ENCODE peak calls at places on chromosomes 13 and 19, in ten cellular contexts. Z, E, Q, R, F, S, X, Y, P and A are unnamed samples.

GRCh38 chr13:39823063-39823713 is 167.7 kb downstream of the COG6 start:
- DNase-seq in R (no peak), S (no peak), Q (no peak), Y (no peak), E (no peak), F (no peak), X (no peak), Z (no peak), P (no peak), A (no peak)

GRCh38 chr19:49301165-49301865 is 23.7 kb downstream of the SLC6A16 start:
- DNase-seq in S (peak; percentile 94), P (peak; percentile 74), E (peak; percentile 84), R (peak; percentile 83), X (peak; percentile 86), Y (peak; percentile 81), Q (no peak), F (peak; percentile 27), Z (peak; percentile 80), A (peak; percentile 62)

GRCh38 chr13:70905035-70905434 is 796.8 kb upstream of the KLHL1 start:
- DNase-seq in S (no peak), P (no peak), X (no peak), Y (no peak), Z (no peak), E (no peak), Q (no peak), F (no peak), R (no peak), A (no peak)

GRCh38 chr19:41997121-41997850 is 3.3 kb upstream of the ATP1A3 start:
- DNase-seq in F (no peak), Q (no peak), R (peak; percentile 42), Y (peak; percentile 53), E (peak; percentile 32), X (peak; percentile 87), S (peak; percentile 91), Z (peak; percentile 46), P (no peak), A (peak; percentile 35)

GRCh38 chr19:48798937-48799336 is 11.9 kb downstream of the BCAT2 start:
- DNase-seq in Q (no peak), X (peak; percentile 17), R (no peak), P (no peak), S (peak; percentile 86), F (no peak), Z (peak; percentile 45), Y (no peak), E (no peak), A (peak; percentile 13)

GRCh38 chr13:19183676-19184075 is 2.1 kb upstream of the TUBA3C start:
- DNase-seq in E (no peak), R (no peak), F (no peak), X (no peak), Q (no peak), Z (no peak), P (no peak), S (no peak), Y (no peak), A (no peak)

GRCh38 chr19:38648789-38649304 is 1.4 kb downstream of the ACTN4 start:
- DNase-seq in Q (no peak), Z (peak; percentile 25), R (no peak), Y (peak; percentile 31), X (no peak), S (peak; percentile 49), F (no peak), P (no peak), E (no peak), A (no peak)

GRCh38 chr19:48283908-48284307 is 14.0 kb downstream of the ZNF114 start:
- DNase-seq in F (no peak), Q (no peak), E (no peak), X (no peak), Y (no peak), P (no peak), R (no peak), S (no peak), Z (no peak), A (peak; percentile 72)

GRCh38 chr19:55210120-55210493 is 806 bp upstream of the PTPRH start:
- DNase-seq in R (peak; percentile 99), F (no peak), S (no peak), Y (no peak), E (no peak), Q (no peak), Z (peak; percentile 87), P (no peak), X (no peak), A (peak; percentile 95)

GRCh38 chr19:17576758-17577532 is 21.5 kb downstream of the COLGALT1 start:
- DNase-seq in Z (peak; percentile 71), E (peak; percentile 84), Y (peak; percentile 93), Q (peak; percentile 85), F (peak; percentile 31), X (peak; percentile 34), R (no peak), S (peak; percentile 100), P (no peak), A (peak; percentile 44)

GRCh38 chr13:106372199-106373160 is 163.0 kb downstream of the EFNB2 start:
- DNase-seq in Y (no peak), P (no peak), X (no peak), S (no peak), F (no peak), E (no peak), Z (no peak), Q (no peak), R (no peak), A (peak; percentile 76)

GRCh38 chr19:12350185-12350889 is 15.1 kb downstream of the ZNF442 start:
- DNase-seq in R (no peak), Y (no peak), S (no peak), Z (no peak), Q (no peak), P (no peak), X (no peak), F (no peak), E (no peak), A (no peak)

GRCh38 chr13:104641309-104641708 is 1575.1 kb upstream of the SLC10A2 start:
- DNase-seq in X (no peak), Z (peak; percentile 4), R (peak; percentile 29), Y (no peak), E (no peak), Q (no peak), F (no peak), P (no peak), S (no peak), A (no peak)

GRCh38 chr13:27203854-27204253 is 32.2 kb upstream of the USP12 start:
- DNase-seq in Q (no peak), F (no peak), E (no peak), X (no peak), R (peak; percentile 29), S (no peak), Y (no peak), Z (peak; percentile 44), P (no peak), A (peak; percentile 30)
- TF ChIP-seq CTCF in Q (peak; percentile 46), F (peak; percentile 40), E (peak; percentile 33), X (peak; percentile 11), R (peak; percentile 47), S (peak; percentile 24), Y (no peak), Z (no peak), P (peak; percentile 29), A (peak; percentile 28)

GRCh38 chr13:26377038-26377437 is 123.1 kb downstream of the CDK8 start:
- DNase-seq in E (no peak), P (no peak), Y (no peak), R (peak; percentile 44), X (no peak), Q (no peak), F (no peak), Z (peak; percentile 42), S (peak; percentile 81), A (peak; percentile 13)
- TF ChIP-seq CTCF in E (no peak), P (peak; percentile 24), Y (no peak), R (peak; percentile 58), X (no peak), Q (no peak), F (no peak), Z (peak; percentile 10), S (peak; percentile 86), A (peak; percentile 53)

GRCh38 chr19:46927893-46928292 is 67.1 kb downstream of the ARHGAP35 start:
- DNase-seq in R (no peak), Q (no peak), Y (no peak), S (no peak), Z (no peak), E (no peak), F (no peak), P (no peak), X (no peak), A (no peak)

GRCh38 chr19:46931197-46931596 is 70.4 kb downstream of the ARHGAP35 start:
- DNase-seq in Q (no peak), F (no peak), X (no peak), S (no peak), Y (no peak), R (no peak), P (no peak), E (no peak), Z (no peak), A (no peak)

GRCh38 chr19:46926201-46927071 is 65.6 kb downstream of the ARHGAP35 start:
- DNase-seq in Y (no peak), S (no peak), Z (peak; percentile 67), P (no peak), E (no peak), X (no peak), F (no peak), R (peak; percentile 14), Q (no peak), A (no peak)

GRCh38 chr19:46927106-46927505 is 66.3 kb downstream of the ARHGAP35 start:
- DNase-seq in S (no peak), X (no peak), Y (no peak), P (no peak), R (no peak), F (no peak), Z (peak; percentile 86), Q (no peak), E (no peak), A (no peak)

GRCh38 chr19:46928951-46929350 is 68.2 kb downstream of the ARHGAP35 start:
- DNase-seq in F (no peak), S (no peak), P (no peak), Y (no peak), Q (no peak), E (no peak), Z (no peak), R (peak; percentile 30), X (no peak), A (no peak)
- TF ChIP-seq CTCF in F (no peak), S (peak; percentile 59), P (no peak), Y (no peak), Q (no peak), E (no peak), Z (no peak), R (peak; percentile 48), X (no peak), A (peak; percentile 28)

DNA sequence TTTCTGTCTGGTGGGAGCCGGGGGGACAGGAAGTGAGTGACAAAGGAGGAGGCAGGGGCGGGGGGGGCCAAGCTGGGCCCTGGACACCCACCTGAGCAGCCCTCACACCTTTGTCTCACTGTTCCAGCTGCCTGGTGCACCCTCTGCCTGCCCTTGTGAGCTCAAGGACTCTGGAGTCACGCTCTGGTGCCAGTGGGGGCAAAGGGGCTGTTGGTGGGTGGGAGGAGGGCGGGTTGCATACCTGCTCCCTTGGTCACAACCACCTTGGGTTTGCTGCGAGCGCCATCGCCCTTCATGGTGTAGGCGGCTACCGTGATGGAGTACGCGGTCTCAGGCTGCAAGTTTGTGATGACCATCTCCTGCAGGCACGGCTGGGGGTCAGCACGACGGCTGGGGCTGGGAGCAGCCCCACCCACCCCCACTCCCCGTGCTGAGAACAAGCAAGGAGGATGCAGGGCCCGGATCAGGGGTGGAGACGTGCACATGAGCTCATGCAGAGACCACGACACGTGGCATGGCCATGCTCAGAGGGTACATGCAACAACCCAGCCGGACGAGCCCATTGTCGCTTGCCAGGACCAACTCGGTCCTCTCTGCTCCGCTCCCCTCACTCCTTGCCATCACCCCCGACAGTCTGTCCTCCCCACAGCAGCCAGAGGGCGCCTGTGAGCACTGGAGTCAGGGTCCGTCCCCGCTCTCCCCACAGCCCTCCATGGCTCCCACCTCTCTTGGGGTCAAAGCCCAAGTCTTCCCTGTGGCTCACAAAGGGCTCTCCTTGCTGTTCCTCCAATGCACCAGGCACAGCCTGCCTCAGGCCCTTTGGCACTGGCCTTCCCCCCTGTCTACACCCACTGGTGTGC is 114.9 kb downstream of the PTPRS start:
- DNase-seq in R (no peak), X (no peak), Z (no peak), F (no peak), S (peak; percentile 83), Q (no peak), E (no peak), Y (peak; percentile 39), P (no peak), A (no peak)
- TF ChIP-seq CTCF in R (peak; percentile 71), X (no peak), Z (peak; percentile 16), F (no peak), S (peak; percentile 76), Q (peak; percentile 19), E (no peak), Y (no peak), P (peak; percentile 20), A (peak; percentile 52)